ENCODE peak calls at places on chromosome 19, in seven cellular contexts. One of them, this sample, is unnamed. For H3K4me1, the result is how much of the 10 kb centered on the place peaks cover.

GRCh38 chr19:56637976-56638555 is 4.9 kb upstream of the SMIM17 start:
- DNase-seq in Panc1: no peak
- DNase-seq in right lobe of liver: no peak
- DNase-seq in A673: peak
- DNase-seq in uterus: peak
- DNase-seq in PC-3: peak
- DNase-seq in psoas muscle: peak
- DNase-seq in this sample: no peak

GRCh38 chr19:6047741-6048231 is 62.5 kb downstream of the RFX2 start:
- DNase-seq in uterus: peak
- DNase-seq in right lobe of liver: no peak
- DNase-seq in PC-3: peak
- DNase-seq in psoas muscle: no peak
- DNase-seq in Panc1: peak
- DNase-seq in A673: peak
- DNase-seq in this sample: no peak

GRCh38 chr19:2543463-2544442 is 67.8 kb downstream of the GADD45B start:
- DNase-seq in Panc1: no peak
- DNase-seq in psoas muscle: peak
- DNase-seq in uterus: peak
- DNase-seq in right lobe of liver: peak
- DNase-seq in PC-3: peak
- DNase-seq in A673: peak
- DNase-seq in this sample: peak

GRCh38 chr19:3145909-3146676 is 10.3 kb downstream of the GNA15 start:
- DNase-seq in uterus: no peak
- DNase-seq in Panc1: no peak
- DNase-seq in right lobe of liver: no peak
- DNase-seq in PC-3: no peak
- DNase-seq in psoas muscle: no peak
- DNase-seq in A673: no peak
- DNase-seq in this sample: no peak

GRCh38 chr19:8085606-8086464 is 33.3 kb downstream of the CCL25 start:
- DNase-seq in Panc1: no peak
- DNase-seq in A673: no peak
- DNase-seq in PC-3: peak
- DNase-seq in psoas muscle: no peak
- DNase-seq in right lobe of liver: no peak
- DNase-seq in uterus: no peak
- DNase-seq in this sample: no peak

GRCh38 chr19:50646074-50646807 is 3.0 kb upstream of the C19orf81 start:
- DNase-seq in right lobe of liver: no peak
- DNase-seq in uterus: no peak
- DNase-seq in A673: peak
- DNase-seq in PC-3: peak
- DNase-seq in Panc1: no peak
- DNase-seq in psoas muscle: no peak
- DNase-seq in this sample: no peak

GRCh38 chr19:20423381-20424207 is 142.0 kb downstream of the ZNF737 start:
- DNase-seq in A673: no peak
- DNase-seq in right lobe of liver: peak
- DNase-seq in uterus: peak
- DNase-seq in Panc1: peak
- DNase-seq in psoas muscle: peak
- DNase-seq in PC-3: peak
- DNase-seq in this sample: peak

GRCh38 chr19:56091066-56091490 is 30.0 kb downstream of the ZNF787 start:
- DNase-seq in A673: peak
- DNase-seq in uterus: no peak
- DNase-seq in PC-3: peak
- DNase-seq in psoas muscle: no peak
- DNase-seq in Panc1: no peak
- DNase-seq in right lobe of liver: no peak
- DNase-seq in this sample: no peak

GRCh38 chr19:18603958-18604819 is 2.4 kb downstream of the CRLF1 start:
- DNase-seq in uterus: no peak
- DNase-seq in psoas muscle: no peak
- DNase-seq in right lobe of liver: no peak
- DNase-seq in A673: no peak
- DNase-seq in PC-3: no peak
- DNase-seq in Panc1: no peak
- DNase-seq in this sample: no peak

GRCh38 chr19:49436381-49437017 is 4.8 kb downstream of the SLC17A7 start:
- DNase-seq in psoas muscle: no peak
- DNase-seq in A673: no peak
- DNase-seq in Panc1: no peak
- DNase-seq in right lobe of liver: no peak
- DNase-seq in PC-3: no peak
- DNase-seq in uterus: no peak
- DNase-seq in this sample: no peak

GRCh38 chr19:48852292-48852691 is 16.0 kb upstream of the HSD17B14 start:
- DNase-seq in uterus: no peak
- DNase-seq in PC-3: no peak
- DNase-seq in Panc1: no peak
- DNase-seq in psoas muscle: no peak
- DNase-seq in A673: no peak
- DNase-seq in right lobe of liver: no peak
- DNase-seq in this sample: no peak

GRCh38 chr19:40936755-40937154 is 54.3 kb upstream of the CYP2B6 start:
- DNase-seq in A673: no peak
- DNase-seq in PC-3: no peak
- DNase-seq in uterus: no peak
- DNase-seq in right lobe of liver: no peak
- DNase-seq in psoas muscle: no peak
- DNase-seq in Panc1: no peak
- DNase-seq in this sample: no peak

GRCh38 chr19:49599378-49600298 is 8.7 kb downstream of the PRR12 start:
- DNase-seq in PC-3: no peak
- DNase-seq in Panc1: no peak
- DNase-seq in A673: no peak
- DNase-seq in uterus: no peak
- DNase-seq in right lobe of liver: no peak
- DNase-seq in psoas muscle: no peak
- DNase-seq in this sample: no peak

GRCh38 chr19:32677657-32678056 is 2.0 kb downstream of the RGS9BP start:
- DNase-seq in Panc1: no peak
- DNase-seq in right lobe of liver: peak
- DNase-seq in PC-3: no peak
- DNase-seq in A673: peak
- DNase-seq in psoas muscle: no peak
- DNase-seq in uterus: no peak
- DNase-seq in this sample: no peak

GRCh38 chr19:47428177-47428894 is 9.0 kb upstream of the MEIS3 start:
- DNase-seq in right lobe of liver: no peak
- DNase-seq in PC-3: peak
- DNase-seq in A673: peak
- DNase-seq in Panc1: peak
- DNase-seq in uterus: peak
- DNase-seq in psoas muscle: peak
- DNase-seq in this sample: peak

GRCh38 chr19:51009061-51009891 is 7.9 kb upstream of the KLK8 start:
- DNase-seq in A673: no peak
- DNase-seq in right lobe of liver: peak
- DNase-seq in uterus: no peak
- DNase-seq in psoas muscle: no peak
- DNase-seq in PC-3: no peak
- DNase-seq in Panc1: no peak
- DNase-seq in this sample: peak

GRCh38 chr19:39951065-39951650 is 16.7 kb upstream of the FCGBP start:
- DNase-seq in A673: no peak
- DNase-seq in psoas muscle: no peak
- DNase-seq in uterus: no peak
- DNase-seq in right lobe of liver: no peak
- DNase-seq in PC-3: no peak
- DNase-seq in Panc1: no peak
- DNase-seq in this sample: no peak

GRCh38 chr19:6066661-6067646 is 43.3 kb downstream of the RFX2 start:
- DNase-seq in right lobe of liver: peak
- DNase-seq in A673: peak
- DNase-seq in PC-3: peak
- DNase-seq in uterus: peak
- DNase-seq in psoas muscle: peak
- DNase-seq in Panc1: no peak
- DNase-seq in this sample: peak

GRCh38 chr19:3055741-3056453 is 6.4 kb downstream of the TLE5 start:
- DNase-seq in Panc1: no peak
- DNase-seq in psoas muscle: peak
- DNase-seq in right lobe of liver: no peak
- DNase-seq in uterus: peak
- DNase-seq in PC-3: peak
- DNase-seq in A673: no peak
- DNase-seq in this sample: no peak

GRCh38 chr19:53131085-53131484 is 1.6 kb downstream of the ZNF415 start:
- DNase-seq in uterus: no peak
- DNase-seq in A673: no peak
- DNase-seq in psoas muscle: no peak
- DNase-seq in right lobe of liver: no peak
- DNase-seq in PC-3: no peak
- DNase-seq in Panc1: no peak
- DNase-seq in this sample: no peak

GRCh38 chr19:48490980-48491792 is 20.4 kb downstream of the LMTK3 start:
- DNase-seq in psoas muscle: no peak
- DNase-seq in right lobe of liver: no peak
- DNase-seq in PC-3: peak
- DNase-seq in uterus: peak
- DNase-seq in A673: peak
- DNase-seq in Panc1: no peak
- DNase-seq in this sample: no peak

GRCh38 chr19:40461669-40462221 is 3.8 kb downstream of the BLVRB start:
- DNase-seq in uterus: no peak
- DNase-seq in Panc1: no peak
- DNase-seq in A673: no peak
- DNase-seq in psoas muscle: peak
- DNase-seq in PC-3: no peak
- DNase-seq in right lobe of liver: peak
- DNase-seq in this sample: peak

GRCh38 chr19:55673465-55673864 is 1.6 kb upstream of the EPN1 start:
- DNase-seq in right lobe of liver: no peak
- DNase-seq in PC-3: no peak
- DNase-seq in psoas muscle: no peak
- DNase-seq in uterus: no peak
- DNase-seq in A673: peak
- DNase-seq in Panc1: no peak
- DNase-seq in this sample: no peak

DNA sequence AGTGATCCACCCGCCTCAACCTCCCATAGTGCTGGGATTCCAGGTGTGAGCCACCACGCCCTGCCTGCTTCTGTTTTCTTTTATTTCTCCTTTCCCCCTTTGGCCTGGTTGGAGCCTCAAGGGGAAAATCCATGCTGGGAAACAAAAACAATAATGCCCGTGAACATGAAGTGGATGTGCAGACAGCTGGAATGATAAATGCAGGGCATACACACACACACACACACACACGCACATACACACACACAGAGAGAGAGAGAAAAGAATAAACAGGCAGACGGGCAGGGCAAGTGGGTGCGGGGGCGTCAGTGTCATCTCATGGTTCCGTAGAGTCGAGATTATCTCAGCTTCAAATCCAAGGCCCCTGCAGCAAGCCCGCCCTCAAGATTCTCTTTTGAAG is 4.4 kb upstream of the PLEKHF1 start:
- DNase-seq in PC-3: no peak
- DNase-seq in uterus: no peak
- DNase-seq in right lobe of liver: no peak
- DNase-seq in A673: no peak
- DNase-seq in psoas muscle: no peak
- DNase-seq in Panc1: no peak
- DNase-seq in this sample: no peak
- H3K27ac ChIP-seq in PC-3: no peak
- H3K27ac ChIP-seq in uterus: peak
- H3K27ac ChIP-seq in right lobe of liver: no peak
- H3K27ac ChIP-seq in A673: no peak
- H3K27ac ChIP-seq in psoas muscle: no peak
- H3K27ac ChIP-seq in Panc1: no peak
- H3K27ac ChIP-seq in this sample: no peak

DNA sequence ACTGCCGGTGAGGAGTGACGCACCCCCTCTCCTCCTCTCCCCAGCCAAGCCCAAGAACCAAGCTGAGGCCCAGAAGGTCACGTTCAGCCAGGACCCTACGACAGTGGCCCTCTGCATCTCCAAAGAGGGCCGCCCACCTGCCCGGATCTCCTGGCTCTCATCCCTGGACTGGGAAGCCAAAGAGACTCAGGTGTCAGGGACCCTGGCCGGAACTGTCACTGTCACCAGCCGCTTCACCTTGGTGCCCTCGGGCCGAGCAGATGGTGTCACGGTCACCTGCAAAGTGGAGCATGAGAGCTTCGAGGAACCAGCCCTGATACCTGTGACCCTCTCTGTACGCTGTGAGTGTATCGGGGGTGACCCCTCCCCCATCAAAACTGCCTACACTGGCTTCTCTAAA is 19.2 kb upstream of the TOMM40 start:
- DNase-seq in PC-3: no peak
- DNase-seq in Panc1: no peak
- DNase-seq in uterus: no peak
- DNase-seq in right lobe of liver: no peak
- DNase-seq in psoas muscle: no peak
- DNase-seq in A673: no peak
- DNase-seq in this sample: no peak
- H3K4me1 ChIP-seq in PC-3: under half
- H3K4me1 ChIP-seq in Panc1: under half
- H3K4me1 ChIP-seq in uterus: under half
- H3K4me1 ChIP-seq in right lobe of liver: under half
- H3K4me1 ChIP-seq in psoas muscle: under half
- H3K4me1 ChIP-seq in A673: under half
- H3K4me1 ChIP-seq in this sample: under half

GRCh38 chr19:13844130-13844631 is 32.8 kb upstream of the NANOS3 start:
- DNase-seq in A673: no peak
- DNase-seq in uterus: no peak
- DNase-seq in psoas muscle: no peak
- DNase-seq in PC-3: no peak
- DNase-seq in Panc1: no peak
- DNase-seq in right lobe of liver: no peak
- DNase-seq in this sample: no peak

GRCh38 chr19:13840751-13841338 is 36.1 kb upstream of the NANOS3 start:
- DNase-seq in PC-3: no peak
- DNase-seq in uterus: no peak
- DNase-seq in psoas muscle: no peak
- DNase-seq in Panc1: no peak
- DNase-seq in A673: no peak
- DNase-seq in right lobe of liver: no peak
- DNase-seq in this sample: no peak

GRCh38 chr19:13843104-13843921 is 33.6 kb upstream of the NANOS3 start:
- DNase-seq in PC-3: peak
- DNase-seq in Panc1: no peak
- DNase-seq in A673: peak
- DNase-seq in psoas muscle: peak
- DNase-seq in right lobe of liver: no peak
- DNase-seq in uterus: peak
- DNase-seq in this sample: peak

GRCh38 chr19:13841339-13842293 is 35.3 kb upstream of the NANOS3 start:
- DNase-seq in psoas muscle: peak
- DNase-seq in Panc1: no peak
- DNase-seq in PC-3: peak
- DNase-seq in A673: no peak
- DNase-seq in uterus: peak
- DNase-seq in right lobe of liver: peak
- DNase-seq in this sample: peak

GRCh38 chr19:13842294-13843103 is 34.4 kb upstream of the NANOS3 start:
- DNase-seq in right lobe of liver: peak
- DNase-seq in Panc1: no peak
- DNase-seq in PC-3: peak
- DNase-seq in A673: peak
- DNase-seq in psoas muscle: peak
- DNase-seq in uterus: peak
- DNase-seq in this sample: peak
- TF ChIP-seq CTCF in right lobe of liver: no peak
- TF ChIP-seq CTCF in Panc1: no peak
- TF ChIP-seq CTCF in PC-3: no peak
- TF ChIP-seq CTCF in A673: peak
- TF ChIP-seq CTCF in psoas muscle: no peak
- TF ChIP-seq CTCF in uterus: peak
- TF ChIP-seq CTCF in this sample: no peak

GRCh38 chr19:35265126-35265995 is 3.4 kb upstream of the USF2 start:
- DNase-seq in psoas muscle: no peak
- DNase-seq in right lobe of liver: no peak
- DNase-seq in PC-3: peak
- DNase-seq in A673: no peak
- DNase-seq in Panc1: no peak
- DNase-seq in uterus: peak
- DNase-seq in this sample: peak
- H3K27ac ChIP-seq in psoas muscle: peak
- H3K27ac ChIP-seq in right lobe of liver: no peak
- H3K27ac ChIP-seq in PC-3: no peak
- H3K27ac ChIP-seq in A673: no peak
- H3K27ac ChIP-seq in Panc1: no peak
- H3K27ac ChIP-seq in uterus: peak
- H3K27ac ChIP-seq in this sample: no peak

This sample was measured in sigmoid colon.